ENCODE peak calls at places on chromosomes 4 and X, in five cellular contexts. G is NCI-H460; F is tibial artery; N is frontal cortex; B is activated T-cell treated with anti-CD3 and anti-CD28 coated beads, Interleukin-2, amount 50 U/mL, for 4 hours. T is an unnamed sample.

GRCh38 chr4:108072300-108072699 is 82.6 kb downstream of the HADH start:
- DNase-seq in N (no peak), B (peak; percentile 57), G (no peak), F (no peak), T (peak; percentile 71)

GRCh38 chrX:97229318-97229717 is 345.6 kb downstream of the RPA4 start:
- DNase-seq in B (no peak), G (no peak), F (no peak), N (no peak), T (no peak)

GRCh38 chr4:76987153-76987562 is 37.6 kb downstream of the SEPTIN11 start:
- DNase-seq in F (no peak), B (no peak), G (no peak), N (no peak), T (no peak)

GRCh38 chrX:41482153-41482850 is 35.2 kb downstream of the NYX start:
- DNase-seq in F (no peak), G (no peak), N (no peak), B (no peak), T (no peak)

GRCh38 chrX:115402299-115402698 is 112.8 kb downstream of the LUZP4 start:
- DNase-seq in F (no peak), B (no peak), G (no peak), N (no peak), T (no peak)

GRCh38 chrX:13085533-13085932 is 41.1 kb upstream of the FAM9C start:
- DNase-seq in G (no peak), F (no peak), B (peak; percentile 29), N (no peak), T (peak; percentile 53)

GRCh38 chr4:142088906-142089305 is 452.5 kb downstream of the IL15 start:
- DNase-seq in B (no peak), F (peak; percentile 65), N (no peak), G (no peak), T (no peak)

GRCh38 chr4:177759714-177760113 is 317.5 kb upstream of the AGA start:
- DNase-seq in B (no peak), N (no peak), G (no peak), F (no peak), T (no peak)

GRCh38 chr4:181958435-181958834 is 284.8 kb upstream of the TENM3 start:
- DNase-seq in G (no peak), N (no peak), F (no peak), B (no peak), T (no peak)

GRCh38 chr4:88177981-88178632 is 19.7 kb upstream of the ABCG2 start:
- DNase-seq in G (peak; percentile 88), B (no peak), F (no peak), N (no peak), T (no peak)

T was measured in central memory CD4-positive, alpha-beta T cell.